ENCODE peak calls at places on chromosomes 2 and 18, in four cellular contexts. E is endodermal cell, V is heart right ventricle, C is neural progenitor cell. G is an unnamed sample. For H3K36me3 and H3K27me3, the result is how much of the 10 kb centered on the place peaks cover.

GRCh38 chr2:102724016-102724490 is 37.8 kb upstream of the TMEM182 start:
- DNase-seq in V (no peak), C (no peak), E (no peak), G (peak)

GRCh38 chr2:233965032-233965614 is 48.0 kb downstream of the TRPM8 start:
- DNase-seq in V (no peak), E (no peak), C (peak), G (no peak)

GRCh38 chr2:29834624-29835023 is 86.8 kb downstream of the ALK start:
- DNase-seq in V (no peak), C (no peak), E (no peak), G (peak)

GRCh38 chr2:48145845-48146452 is 239.7 kb upstream of the FBXO11 start:
- DNase-seq in V (no peak), C (no peak), E (no peak), G (peak)

GRCh38 chr2:56687169-56687568 is 503.4 kb downstream of the CCDC85A start:
- DNase-seq in C (no peak), V (no peak), E (no peak), G (no peak)

GRCh38 chr2:173175222-173175621 is 99.6 kb downstream of the MAP3K20 start:
- DNase-seq in V (no peak), C (no peak), E (no peak), G (no peak)

GRCh38 chr2:20613342-20613916 is 37.5 kb downstream of the HS1BP3 start:
- DNase-seq in E (peak), C (no peak), V (no peak), G (no peak)

GRCh38 chr18:63889641-63890040 is 2.1 kb downstream of the SERPINB2 start:
- DNase-seq in C (no peak), E (no peak), V (no peak), G (no peak)

GRCh38 chr2:210261996-210262510 is 36.8 kb upstream of the ACADL start:
- DNase-seq in C (no peak), V (no peak), E (no peak), G (no peak)

GRCh38 chr2:100285011-100285410 is 37.3 kb downstream of the LONRF2 start:
- DNase-seq in C (no peak), E (no peak), V (no peak), G (no peak)

GRCh38 chr2:232876071-232876977 is 6.3 kb downstream of the SNORC start:
- DNase-seq in V (no peak), E (peak), C (peak), G (no peak)

GRCh38 chr2:135727968-135728728 is 13.5 kb upstream of the UBXN4 start:
- DNase-seq in V (no peak), E (no peak), C (no peak), G (no peak)

GRCh38 chr2:237669129-237669627 is 41.8 kb downstream of the LRRFIP1 start:
- DNase-seq in E (no peak), V (no peak), C (no peak), G (no peak)

GRCh38 chr2:237670641-237671040 is 43.3 kb downstream of the LRRFIP1 start:
- DNase-seq in E (no peak), V (peak), C (no peak), G (no peak)

GRCh38 chr2:237671466-237672173 is 44.2 kb downstream of the LRRFIP1 start:
- DNase-seq in E (no peak), V (no peak), C (no peak), G (no peak)

GRCh38 chr2:237668440-237668839 is 41.1 kb downstream of the LRRFIP1 start:
- DNase-seq in V (no peak), E (no peak), C (no peak), G (no peak)

GRCh38 chr2:237669628-237670351 is 42.4 kb downstream of the LRRFIP1 start:
- DNase-seq in E (no peak), C (no peak), V (peak), G (peak)
- H3K36me3 ChIP-seq in E (half or more), C (under half), V (under half), G (under half)

DNA sequence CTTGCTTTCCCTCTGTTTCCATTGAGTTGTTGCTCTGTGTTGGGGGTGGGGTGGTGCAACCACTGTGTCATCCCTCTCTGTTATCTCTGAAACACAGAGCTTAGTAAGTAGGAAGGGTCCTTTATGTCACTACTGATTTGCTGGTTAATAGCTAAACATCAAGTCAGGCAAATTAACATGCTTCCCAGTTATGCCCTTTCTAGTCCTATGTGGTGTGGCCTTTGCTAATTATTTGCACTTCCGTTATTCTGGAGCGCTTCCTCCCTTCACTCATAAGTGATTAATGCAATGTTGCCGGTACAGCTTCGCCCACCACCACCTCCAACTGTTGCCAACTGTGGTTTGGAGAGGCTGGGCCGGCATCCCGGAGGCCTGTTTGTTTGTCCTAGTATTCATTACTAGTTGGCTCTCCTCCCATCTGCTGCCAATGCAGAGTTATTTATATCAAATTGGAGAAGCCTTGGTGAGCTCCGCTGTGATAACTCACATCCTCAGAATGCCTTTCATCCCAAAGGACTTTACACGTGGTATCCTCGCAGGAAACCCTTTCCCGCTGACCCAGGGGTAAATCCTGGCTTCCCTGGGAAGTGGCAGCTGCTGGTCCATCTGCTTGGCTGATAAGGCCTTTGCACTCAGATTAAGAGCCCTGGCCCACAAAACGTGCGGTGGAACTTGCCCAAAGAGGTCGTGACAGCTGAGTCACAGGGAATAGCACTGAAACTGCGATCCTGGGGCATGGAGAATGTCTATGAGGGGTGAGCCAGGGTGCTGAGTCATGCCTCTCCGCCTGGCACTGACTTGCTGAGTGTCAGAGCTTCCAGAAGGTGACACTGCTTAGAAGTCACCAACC is 72.1 kb upstream of the ZCCHC2 start:
- DNase-seq in E (peak), C (no peak), V (peak), G (peak)
- H3K27me3 ChIP-seq in E (under half), C (under half), V (under half), G (under half)

GRCh38 chr2:80687524-80687923 is 383.0 kb upstream of the LRRTM1 start:
- DNase-seq in C (no peak), V (no peak), E (no peak), G (no peak)

DNA sequence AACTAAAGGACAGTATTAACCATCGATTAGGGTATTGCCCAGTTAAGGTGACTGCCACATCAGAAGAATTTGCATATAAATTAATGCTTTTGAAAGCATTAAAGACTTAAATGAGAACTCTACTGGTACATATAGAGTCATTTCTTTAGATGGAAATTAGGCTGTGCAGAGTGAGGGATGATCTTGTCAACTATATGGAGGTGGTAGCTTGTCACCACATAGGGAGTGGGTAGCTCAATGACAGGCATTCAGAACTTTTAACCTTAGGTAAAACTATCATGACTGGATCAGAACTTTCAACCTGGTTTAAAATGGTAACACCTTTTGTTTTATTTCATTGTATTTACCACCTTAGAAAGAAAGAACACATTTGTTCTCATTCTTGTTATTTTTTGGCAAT is 384.6 kb upstream of the LRRTM1 start:
- DNase-seq in E (no peak), V (no peak), C (no peak), G (no peak)
- H3K36me3 ChIP-seq in E (under half), V (under half), C (under half), G (under half)

GRCh38 chr2:223315813-223316212 is 263.8 kb downstream of the KCNE4 start:
- DNase-seq in V (no peak), C (no peak), E (no peak), G (no peak)

GRCh38 chr2:223316346-223316745 is 264.4 kb downstream of the KCNE4 start:
- DNase-seq in V (no peak), E (no peak), C (no peak), G (no peak)

GRCh38 chr2:223313101-223313500 is 261.1 kb downstream of the KCNE4 start:
- DNase-seq in E (no peak), V (no peak), C (no peak), G (no peak)

GRCh38 chr2:223314831-223315230 is 262.8 kb downstream of the KCNE4 start:
- DNase-seq in C (no peak), V (no peak), E (no peak), G (no peak)

GRCh38 chr2:223311889-223312288 is 259.9 kb downstream of the KCNE4 start:
- DNase-seq in C (no peak), E (no peak), V (no peak), G (no peak)
- H3K27me3 ChIP-seq in C (under half), E (under half), V (under half), G (under half)

GRCh38 chr18:5419601-5420000 is 124.1 kb upstream of the ZBTB14 start:
- DNase-seq in E (no peak), V (no peak), C (no peak), G (no peak)
- H3K36me3 ChIP-seq in E (under half), V (under half), C (under half), G (under half)

GRCh38 chr2:225041210-225041870 is 928 bp downstream of the DOCK10 start:
- DNase-seq in V (no peak), E (peak), C (peak), G (no peak)
- H3K27me3 ChIP-seq in V (under half), E (half or more), C (half or more), G (under half)

DNA sequence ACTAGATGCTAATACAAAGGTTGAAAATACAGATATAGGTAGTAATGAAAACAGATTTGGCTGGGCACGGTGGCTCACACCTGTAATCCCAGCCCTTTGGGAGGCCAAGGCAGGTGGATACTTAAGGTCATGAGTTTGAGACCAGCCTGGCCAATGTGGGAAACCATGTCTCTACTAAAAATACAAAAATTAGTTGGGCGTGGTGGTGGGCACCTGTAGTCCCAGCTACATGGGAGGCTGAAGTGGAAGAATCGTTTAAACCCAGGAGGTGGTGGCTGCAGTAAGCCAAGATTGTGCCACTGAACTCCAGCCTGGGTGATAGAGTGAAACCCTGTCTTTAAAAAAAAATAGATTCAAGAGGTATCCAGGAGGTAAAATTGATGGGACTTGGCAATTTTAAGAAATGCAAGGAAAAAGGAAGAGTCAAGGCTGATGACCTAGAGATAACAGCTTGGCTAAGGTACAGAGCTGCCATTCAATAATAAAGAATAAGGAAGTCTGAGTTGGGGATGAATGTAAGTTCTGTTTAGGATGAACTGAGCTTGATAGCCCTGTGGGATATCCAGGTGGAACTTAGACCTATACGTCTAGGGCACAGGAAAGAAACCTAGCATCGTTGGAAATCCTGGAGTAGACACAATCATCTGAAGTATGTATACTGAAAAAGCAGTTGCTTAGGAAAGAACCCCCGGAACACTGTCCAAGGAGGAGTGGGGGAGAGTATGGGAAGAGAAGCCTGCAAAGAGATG is 9.1 kb downstream of the MAT2A start:
- DNase-seq in E (no peak), C (no peak), V (no peak), G (no peak)
- H3K36me3 ChIP-seq in E (half or more), C (under half), V (half or more), G (half or more)

DNA sequence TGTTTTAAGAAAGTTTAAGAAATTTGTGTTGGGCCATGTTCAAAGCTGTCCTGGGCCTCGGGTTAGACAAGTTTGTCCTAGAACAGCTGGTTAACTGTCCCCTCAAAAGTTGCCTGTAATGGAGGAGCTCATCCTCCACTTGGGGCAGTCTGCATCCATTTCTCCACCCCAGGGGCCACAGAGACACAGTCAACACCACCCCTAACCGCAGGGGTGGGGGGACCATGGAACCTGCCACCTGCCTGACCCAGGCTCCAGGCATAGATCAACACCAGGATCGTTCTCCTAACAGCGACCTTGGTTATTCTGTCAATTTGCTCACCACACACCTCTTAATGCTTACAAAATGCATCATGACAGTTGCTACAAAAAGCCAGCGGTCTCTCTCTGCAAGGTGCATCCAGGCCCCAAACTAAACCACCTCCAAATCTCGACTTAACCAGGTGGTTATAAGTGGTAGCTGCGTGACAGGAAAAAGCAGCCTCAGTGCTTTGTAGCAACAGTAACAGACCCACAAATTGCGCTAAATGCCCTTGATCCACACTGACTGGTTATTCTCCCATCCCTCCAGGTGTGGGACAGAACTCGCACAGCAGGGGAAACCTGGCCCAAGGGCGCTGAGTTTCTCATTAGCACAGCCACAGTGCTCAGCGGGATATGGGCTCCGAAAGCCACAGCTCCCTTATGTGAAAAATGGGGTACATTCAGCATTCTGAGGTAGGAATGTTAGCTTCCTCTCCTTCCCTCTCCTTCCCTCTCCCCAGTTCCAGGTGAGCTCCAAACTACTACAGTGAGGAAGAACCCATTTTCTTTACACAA is 48.0 kb downstream of the HDLBP start:
- DNase-seq in E (peak), V (no peak), C (no peak), G (no peak)
- H3K27me3 ChIP-seq in E (under half), V (under half), C (under half), G (under half)

DNA sequence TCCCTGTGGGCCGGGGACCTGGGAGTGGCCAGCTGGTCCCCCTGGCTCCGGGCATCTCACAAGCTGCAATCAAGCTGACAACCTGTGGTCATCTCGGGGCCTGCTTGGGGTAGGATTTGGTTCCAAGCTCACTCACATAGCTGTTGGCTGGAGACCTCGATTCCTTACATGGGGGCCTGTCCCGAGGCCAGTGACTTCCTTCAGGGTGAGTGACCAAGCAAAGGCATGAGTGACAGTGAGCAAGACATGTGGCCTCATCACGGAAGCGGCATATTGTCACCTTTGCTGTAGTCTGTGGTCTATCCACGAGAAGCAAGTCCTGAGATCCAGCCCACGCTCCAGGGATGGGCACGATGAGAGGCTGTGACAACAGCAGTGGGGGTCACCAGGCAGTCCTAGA is 131.4 kb upstream of the ID2 start:
- DNase-seq in V (no peak), E (peak), C (no peak), G (no peak)
- H3K36me3 ChIP-seq in V (under half), E (under half), C (under half), G (under half)

DNA sequence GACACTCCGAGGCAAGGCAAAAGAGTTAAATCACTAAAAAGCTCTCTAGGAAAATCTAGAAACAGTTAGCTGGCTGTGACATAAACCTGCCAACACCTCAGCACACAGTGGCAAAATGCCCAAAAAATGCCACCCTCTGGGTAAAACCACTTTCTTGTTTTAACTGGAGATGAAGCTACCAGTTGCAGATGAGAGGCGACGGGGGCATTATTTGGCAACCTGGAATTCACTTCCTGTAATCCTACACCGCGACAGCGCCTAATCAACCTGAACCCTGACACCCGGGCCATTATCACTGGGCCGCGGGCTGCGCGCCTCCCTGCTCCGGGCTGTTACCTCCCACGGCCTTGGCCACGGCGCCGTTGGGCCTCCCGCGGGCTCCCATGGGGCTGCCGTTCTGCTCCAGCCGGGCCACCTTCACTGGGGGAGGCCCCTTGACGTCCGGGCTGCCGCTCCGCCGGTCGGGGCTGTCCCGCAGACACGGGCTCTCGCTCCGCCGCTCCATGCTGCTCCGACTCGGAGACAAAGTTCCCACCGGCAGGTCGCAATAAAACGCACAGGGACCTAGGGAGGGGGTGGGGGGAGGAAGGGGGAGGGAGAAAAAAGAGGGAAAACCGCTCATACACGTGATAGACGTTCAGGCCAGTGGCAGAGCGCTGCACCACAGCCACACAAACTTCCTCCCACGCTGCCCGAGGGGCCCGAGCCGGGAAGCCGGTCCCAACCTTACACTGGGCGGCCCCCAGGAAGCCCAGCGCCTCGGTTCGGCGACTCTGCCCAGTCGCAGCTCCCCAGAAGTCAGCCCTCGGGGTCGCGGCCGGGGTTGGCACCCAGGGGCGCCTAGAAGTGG is 2.0 kb downstream of the SATB2 start:
- DNase-seq in C (peak), V (no peak), E (peak), G (peak)
- H3K27me3 ChIP-seq in C (half or more), V (half or more), E (under half), G (under half)

G was measured in SJCRH30.